ENCODE peak calls at places on chromosomes 11 and 22, in four cellular contexts. J is C1 segment of cervical spinal cord, L is G401, Q is posterior cingulate gyrus. F is an unnamed sample.
A peak's percentile ranks its signal among the peaks of the same experiment; 100 is the strongest.

GRCh38 chr11:47977651-47978050 is 2.7 kb upstream of the PTPRJ start:
- DNase-seq in J (no peak), L (no peak), Q (no peak), F (no peak)

GRCh38 chr11:82864268-82864667 is 36.0 kb downstream of the PRCP start:
- DNase-seq in J (peak; percentile 64), L (peak; percentile 38), Q (peak; percentile 80), F (peak; percentile 74)

GRCh38 chr11:25038131-25038530 is 541.3 kb downstream of the LUZP2 start:
- DNase-seq in J (no peak), L (no peak), Q (no peak), F (no peak)

GRCh38 chr11:127470485-127470884 is 469.9 kb upstream of the KIRREL3 start:
- DNase-seq in J (no peak), L (no peak), Q (no peak), F (no peak)

GRCh38 chr11:44711113-44711512 is 15.6 kb upstream of the TSPAN18 start:
- DNase-seq in J (no peak), L (peak; percentile 86), Q (no peak), F (no peak)

GRCh38 chr11:46106530-46107407 is 14.5 kb downstream of the PHF21A start:
- DNase-seq in J (peak; percentile 9), L (peak; percentile 43), Q (no peak), F (no peak)

GRCh38 chr22:21082248-21082647 is 36.5 kb downstream of the LRRC74B start:
- DNase-seq in J (no peak), L (no peak), Q (no peak), F (no peak)

GRCh38 chr22:37077802-37078448 is 26.4 kb downstream of the KCTD17 start:
- DNase-seq in J (peak; percentile 13), L (peak; percentile 4), Q (peak; percentile 62), F (peak; percentile 93)

GRCh38 chr22:28171135-28171534 is 252.1 kb upstream of the PITPNB start:
- DNase-seq in J (no peak), L (no peak), Q (no peak), F (no peak)

GRCh38 chr11:71097506-71098240 is 154.7 kb downstream of the SHANK2 start:
- DNase-seq in J (no peak), L (no peak), Q (no peak), F (peak; percentile 50)

GRCh38 chr11:4030197-4030596 is 64.4 kb upstream of the RRM1 start:
- DNase-seq in J (no peak), L (no peak), Q (no peak), F (no peak)

GRCh38 chr22:27876684-27877083 is 42.4 kb downstream of the PITPNB start:
- DNase-seq in J (no peak), L (no peak), Q (no peak), F (no peak)

GRCh38 chr11:134586726-134587125 is 174.7 kb upstream of the B3GAT1 start:
- DNase-seq in J (no peak), L (no peak), Q (no peak), F (no peak)

GRCh38 chr22:17808688-17809403 is 34.6 kb upstream of the BID start:
- DNase-seq in J (no peak), L (no peak), Q (no peak), F (no peak)

GRCh38 chr11:2804189-2804588 is 81.4 kb downstream of the CDKN1C start:
- DNase-seq in J (no peak), L (no peak), Q (peak; percentile 54), F (peak; percentile 34)

GRCh38 chr11:95138448-95138847 is 48.8 kb downstream of the ENDOD1 start:
- DNase-seq in J (no peak), L (peak; percentile 56), Q (no peak), F (no peak)

GRCh38 chr11:47383106-47383505 is 4.8 kb upstream of the SPI1 start:
- DNase-seq in J (no peak), L (no peak), Q (no peak), F (peak; percentile 35)

GRCh38 chr22:27416553-27417427 is 384.8 kb downstream of the MN1 start:
- DNase-seq in J (no peak), L (no peak), Q (no peak), F (no peak)

GRCh38 chr22:48942698-48943566 is 884.7 kb downstream of the BRD1 start:
- DNase-seq in J (peak; percentile 36), L (no peak), Q (no peak), F (peak; percentile 56)

GRCh38 chr22:37496651-37497599 is 10.7 kb upstream of the MFNG start:
- DNase-seq in J (no peak), L (peak; percentile 19), Q (no peak), F (no peak)

GRCh38 chr11:67261635-67261941 is 4.7 kb upstream of the GRK2 start:
- DNase-seq in J (no peak), L (no peak), Q (no peak), F (no peak)

GRCh38 chr11:68338041-68338800 is 25.8 kb downstream of the LRP5 start:
- DNase-seq in J (no peak), L (no peak), Q (no peak), F (no peak)

GRCh38 chr22:20111045-20111688 is 4.7 kb upstream of the RANBP1 start:
- DNase-seq in J (no peak), L (peak; percentile 51), Q (no peak), F (peak; percentile 67)

GRCh38 chr11:57480409-57481137 is 20.2 kb downstream of the RTN4RL2 start:
- DNase-seq in J (no peak), L (peak; percentile 67), Q (peak; percentile 63), F (peak; percentile 85)

GRCh38 chr11:85937838-85938237 is 82.7 kb downstream of the CCDC83 start:
- DNase-seq in J (no peak), L (no peak), Q (no peak), F (no peak)

GRCh38 chr22:37431811-37432707 is 4.8 kb upstream of the ELFN2 start:
- DNase-seq in J (no peak), L (no peak), Q (no peak), F (no peak)

GRCh38 chr11:96228472-96228871 is 114.5 kb downstream of the MAML2 start:
- DNase-seq in J (peak; percentile 7), L (no peak), Q (no peak), F (no peak)

GRCh38 chr22:29344137-29344536 is 28.6 kb upstream of the RASL10A start:
- DNase-seq in J (peak; percentile 80), L (peak; percentile 99), Q (peak; percentile 39), F (no peak)

GRCh38 chr11:103794262-103794661 is 242.2 kb upstream of the DDI1 start:
- DNase-seq in J (no peak), L (no peak), Q (no peak), F (no peak)

GRCh38 chr22:41913040-41913719 is 1.7 kb downstream of the SHISA8 start:
- DNase-seq in J (no peak), L (no peak), Q (no peak), F (no peak)

GRCh38 chr11:25970726-25971508 is 361.0 kb upstream of the ANO3 start:
- DNase-seq in J (no peak), L (no peak), Q (no peak), F (no peak)

GRCh38 chr22:50199836-50200332 is 927 bp upstream of the SELENOO start:
- DNase-seq in J (no peak), L (no peak), Q (no peak), F (peak; percentile 85)

GRCh38 chr11:82403640-82404305 is 329.9 kb downstream of the FAM181B start:
- DNase-seq in J (no peak), L (no peak), Q (no peak), F (no peak)

GRCh38 chr11:123519055-123519796 is 89.2 kb downstream of the GRAMD1B start:
- DNase-seq in J (peak; percentile 59), L (peak; percentile 97), Q (no peak), F (no peak)